ENCODE peak calls at places on chromosomes 6 and 20, in five cellular contexts. K, R, B, Y and A are unnamed samples.

GRCh38 chr6:38141716-38142115 is 322.2 kb downstream of the ZFAND3 start:
- DNase-seq in R (no peak), K (no peak), B (no peak), Y (no peak), A (no peak)

GRCh38 chr6:160398674-160399271 is 50.6 kb downstream of the SLC22A3 start:
- DNase-seq in R (peak; percentile 52), Y (no peak), K (no peak), B (no peak), A (no peak)

GRCh38 chr6:28429781-28430180 is 13.5 kb downstream of the ZSCAN23 start:
- DNase-seq in K (no peak), R (no peak), Y (no peak), B (no peak), A (no peak)

GRCh38 chr6:116695398-116695797 is 14.4 kb downstream of the KPNA5 start:
- DNase-seq in Y (no peak), B (no peak), R (no peak), K (no peak), A (no peak)

GRCh38 chr6:86477510-86478166 is 459.7 kb upstream of the HTR1E start:
- DNase-seq in R (no peak), B (no peak), K (no peak), Y (no peak), A (no peak)

GRCh38 chr6:154614101-154614500 is 103.6 kb upstream of the CNKSR3 start:
- DNase-seq in B (no peak), K (no peak), Y (no peak), R (peak; percentile 22), A (no peak)

GRCh38 chr20:32520927-32521203 is 64.3 kb downstream of the NOL4L start:
- DNase-seq in Y (no peak), R (no peak), K (no peak), B (no peak), A (no peak)

GRCh38 chr6:52572536-52572935 is 4.3 kb downstream of the TRAM2 start:
- DNase-seq in B (no peak), R (no peak), Y (no peak), K (no peak), A (no peak)

GRCh38 chr6:54192993-54193392 is 81.8 kb downstream of the MLIP start:
- DNase-seq in K (no peak), B (no peak), Y (no peak), R (no peak), A (no peak)

GRCh38 chr6:70370496-70370895 is 42.8 kb upstream of the FAM135A start:
- DNase-seq in B (no peak), Y (no peak), R (no peak), K (no peak), A (no peak)

GRCh38 chr6:81937296-81937937 is 184.9 kb upstream of the TENT5A start:
- DNase-seq in R (no peak), K (no peak), Y (no peak), B (no peak), A (no peak)

GRCh38 chr6:37838209-37838921 is 18.8 kb downstream of the ZFAND3 start:
- DNase-seq in Y (peak; percentile 33), B (no peak), R (peak; percentile 51), K (no peak), A (no peak)

GRCh38 chr6:90072501-90072900 is 178.2 kb downstream of the GJA10 start:
- DNase-seq in R (no peak), K (no peak), B (no peak), Y (no peak), A (no peak)

DNA sequence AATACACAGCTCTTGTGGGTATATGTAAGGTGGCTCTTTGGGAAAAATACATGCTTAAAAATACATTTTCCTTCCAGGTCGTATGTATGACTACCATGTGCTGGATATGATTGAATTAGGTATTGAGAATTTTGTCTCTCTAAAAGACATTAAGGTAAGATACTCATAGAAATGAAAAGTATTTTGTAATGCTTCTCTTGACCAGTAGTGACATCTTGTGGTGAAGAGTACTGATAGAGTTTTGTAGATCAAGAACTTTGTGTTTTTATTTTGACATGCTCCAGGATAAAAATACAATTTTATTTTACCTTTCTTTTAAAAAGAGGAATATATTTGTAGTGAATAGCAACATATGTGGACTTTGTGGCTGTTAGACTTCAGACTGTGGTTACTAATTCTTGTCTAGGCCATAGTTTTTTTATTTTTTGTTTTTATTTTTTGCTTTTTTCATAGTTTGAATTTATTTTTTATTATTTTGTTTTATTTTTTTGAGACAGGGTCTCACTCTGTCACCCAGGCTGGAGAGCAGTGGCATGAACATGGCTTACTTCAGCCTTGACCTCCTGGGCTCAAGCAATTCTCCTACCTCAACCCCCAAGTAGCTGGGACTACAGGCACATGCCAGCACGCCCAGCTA is 17.9 kb downstream of the RPF2 start:
- DNase-seq in K (peak; percentile 35), R (peak; percentile 52), Y (peak; percentile 47), B (no peak), A (no peak)
- TF ChIP-seq CTCF in K (peak; percentile 63), R (peak; percentile 39), Y (no peak), B (peak; percentile 5), A (no peak)

DNA sequence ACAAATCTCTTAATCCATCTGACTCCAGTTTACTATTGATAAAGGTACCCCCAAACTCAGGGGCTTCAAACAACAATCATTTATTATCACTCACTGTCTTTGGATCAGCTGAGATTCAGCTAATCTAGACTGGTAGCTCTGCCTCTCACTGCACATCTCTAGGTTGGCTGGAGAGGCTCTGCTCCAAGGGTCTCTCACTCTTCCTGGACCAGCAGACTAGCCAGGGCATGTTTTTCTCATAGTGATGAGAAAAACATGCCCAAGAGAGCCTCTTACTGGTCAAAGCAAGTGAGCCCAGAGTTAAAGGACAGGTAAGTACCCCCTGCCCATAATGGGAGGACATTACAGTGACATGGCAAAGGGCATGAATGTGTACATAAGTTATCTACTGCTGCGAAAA is 115.1 kb upstream of the BEND3 start:
- DNase-seq in B (no peak), Y (no peak), R (no peak), K (no peak), A (no peak)
- TF ChIP-seq CTCF in B (no peak), Y (no peak), R (no peak), K (no peak), A (no peak)

GRCh38 chr6:120826253-120826652 is 508.0 kb downstream of the TBC1D32 start:
- DNase-seq in B (no peak), Y (peak; percentile 30), K (peak; percentile 23), R (peak; percentile 1), A (no peak)
- TF ChIP-seq CTCF in B (peak; percentile 2), Y (peak; percentile 71), K (peak; percentile 45), R (peak; percentile 29), A (no peak)

GRCh38 chr20:37758332-37758731 is 64.5 kb downstream of the CTNNBL1 start:
- DNase-seq in K (peak; percentile 8), R (no peak), Y (peak; percentile 3), B (no peak), A (no peak)

GRCh38 chr20:37759761-37760209 is 66.0 kb downstream of the CTNNBL1 start:
- DNase-seq in B (no peak), Y (no peak), K (no peak), R (no peak), A (no peak)

GRCh38 chr20:37755665-37756064 is 61.8 kb downstream of the CTNNBL1 start:
- DNase-seq in Y (peak; percentile 27), R (no peak), B (no peak), K (no peak), A (no peak)

GRCh38 chr20:37756234-37756633 is 62.4 kb downstream of the CTNNBL1 start:
- DNase-seq in Y (no peak), K (no peak), B (no peak), R (no peak), A (no peak)

GRCh38 chr20:37757550-37757949 is 63.7 kb downstream of the CTNNBL1 start:
- DNase-seq in K (no peak), R (no peak), Y (peak; percentile 3), B (no peak), A (no peak)
- TF ChIP-seq CTCF in K (no peak), R (no peak), Y (no peak), B (no peak), A (peak; percentile 10)

DNA sequence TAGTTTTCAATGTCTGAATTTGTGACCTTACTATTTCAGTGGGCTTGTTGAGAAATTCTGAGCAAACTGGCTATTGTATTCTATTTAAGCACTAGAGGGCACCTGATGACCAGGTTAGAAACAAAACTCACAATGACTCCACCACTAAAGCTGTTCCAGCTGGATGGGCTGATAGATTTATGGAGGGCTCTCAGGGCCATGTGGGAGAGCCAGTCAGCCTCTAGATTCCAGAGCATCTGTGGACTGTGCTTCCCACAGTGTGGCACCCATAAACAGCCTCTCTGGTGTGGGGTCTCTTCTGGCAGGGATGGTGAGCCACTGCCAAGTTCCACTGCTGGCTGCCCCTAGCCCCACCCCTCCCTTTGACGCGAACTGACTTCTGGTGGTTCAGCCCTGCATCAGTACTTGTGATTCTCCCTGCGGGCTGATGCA is 29.2 kb downstream of the C6orf58 start:
- DNase-seq in K (peak; percentile 31), Y (peak; percentile 29), R (peak; percentile 50), B (no peak), A (no peak)
- TF ChIP-seq CTCF in K (no peak), Y (peak; percentile 6), R (peak; percentile 19), B (no peak), A (no peak)